ENCODE peak calls at places on chromosomes 6 and 20, in four cellular contexts. W is HCT116, C is SK-N-SH, P is K562. L is an unnamed sample.

GRCh38 chr6:150876598-150876997 is 11.1 kb downstream of the MTHFD1L start:
- DNase-seq in C (no peak), W (no peak), P (no peak), L (peak)

GRCh38 chr20:25541676-25542075 is 43.7 kb downstream of the NINL start:
- DNase-seq in C (no peak), P (no peak), W (no peak), L (no peak)

GRCh38 chr6:47083586-47084047 is 41.5 kb upstream of the ADGRF1 start:
- DNase-seq in W (no peak), C (peak), P (no peak), L (peak)

GRCh38 chr20:539848-540247 is 3.7 kb downstream of the CSNK2A1 start:
- DNase-seq in W (no peak), C (no peak), P (peak), L (no peak)

GRCh38 chr6:140572129-140572528 is 1197.7 kb upstream of the CITED2 start:
- DNase-seq in W (no peak), C (no peak), P (no peak), L (no peak)

GRCh38 chr6:26175428-26176181 is 88.4 kb downstream of the HFE start:
- DNase-seq in W (no peak), C (no peak), P (peak), L (no peak)

GRCh38 chr6:158648682-158649131 is 1.1 kb upstream of the SYTL3 start:
- DNase-seq in P (no peak), W (no peak), C (no peak), L (no peak)

GRCh38 chr20:59830107-59831023 is 103.1 kb downstream of the SYCP2 start:
- DNase-seq in C (peak), P (no peak), W (no peak), L (no peak)

GRCh38 chr6:150312395-150312794 is 56.4 kb upstream of the IYD start:
- DNase-seq in P (no peak), W (no peak), C (no peak), L (no peak)

GRCh38 chr6:6039946-6040509 is 33.3 kb upstream of the NRN1 start:
- DNase-seq in C (no peak), P (no peak), W (no peak), L (no peak)

GRCh38 chr6:43122146-43122545 is 46.0 kb downstream of the PTK7 start:
- DNase-seq in C (no peak), P (no peak), W (no peak), L (no peak)

GRCh38 chr6:62150048-62150663 is 135.9 kb downstream of the KHDRBS2 start:
- DNase-seq in P (peak), W (peak), C (peak), L (peak)

GRCh38 chr20:54220722-54221121 is 12.8 kb downstream of the PFDN4 start:
- DNase-seq in P (no peak), W (no peak), C (no peak), L (no peak)

GRCh38 chr6:122695188-122695587 is 84.3 kb upstream of the FABP7 start:
- DNase-seq in C (no peak), P (no peak), W (no peak), L (no peak)

GRCh38 chr6:50849781-50850180 is 31.1 kb downstream of the TFAP2B start:
- DNase-seq in P (no peak), W (no peak), C (peak), L (peak)

GRCh38 chr6:43129434-43130194 is 41.5 kb upstream of the SRF start:
- DNase-seq in W (no peak), C (peak), P (peak), L (peak)

GRCh38 chr6:89984926-89985743 is 90.9 kb downstream of the GJA10 start:
- DNase-seq in W (no peak), P (peak), C (peak), L (no peak)

GRCh38 chr20:21393142-21393541 is 4.2 kb downstream of the NKX2-4 start:
- DNase-seq in W (no peak), P (no peak), C (no peak), L (no peak)

GRCh38 chr6:20542927-20543602 is 8.8 kb downstream of the CDKAL1 start:
- DNase-seq in W (no peak), P (no peak), C (no peak), L (peak)

GRCh38 chr6:147621280-147621679 is 112.8 kb downstream of the SAMD5 start:
- DNase-seq in C (no peak), P (no peak), W (no peak), L (no peak)

DNA sequence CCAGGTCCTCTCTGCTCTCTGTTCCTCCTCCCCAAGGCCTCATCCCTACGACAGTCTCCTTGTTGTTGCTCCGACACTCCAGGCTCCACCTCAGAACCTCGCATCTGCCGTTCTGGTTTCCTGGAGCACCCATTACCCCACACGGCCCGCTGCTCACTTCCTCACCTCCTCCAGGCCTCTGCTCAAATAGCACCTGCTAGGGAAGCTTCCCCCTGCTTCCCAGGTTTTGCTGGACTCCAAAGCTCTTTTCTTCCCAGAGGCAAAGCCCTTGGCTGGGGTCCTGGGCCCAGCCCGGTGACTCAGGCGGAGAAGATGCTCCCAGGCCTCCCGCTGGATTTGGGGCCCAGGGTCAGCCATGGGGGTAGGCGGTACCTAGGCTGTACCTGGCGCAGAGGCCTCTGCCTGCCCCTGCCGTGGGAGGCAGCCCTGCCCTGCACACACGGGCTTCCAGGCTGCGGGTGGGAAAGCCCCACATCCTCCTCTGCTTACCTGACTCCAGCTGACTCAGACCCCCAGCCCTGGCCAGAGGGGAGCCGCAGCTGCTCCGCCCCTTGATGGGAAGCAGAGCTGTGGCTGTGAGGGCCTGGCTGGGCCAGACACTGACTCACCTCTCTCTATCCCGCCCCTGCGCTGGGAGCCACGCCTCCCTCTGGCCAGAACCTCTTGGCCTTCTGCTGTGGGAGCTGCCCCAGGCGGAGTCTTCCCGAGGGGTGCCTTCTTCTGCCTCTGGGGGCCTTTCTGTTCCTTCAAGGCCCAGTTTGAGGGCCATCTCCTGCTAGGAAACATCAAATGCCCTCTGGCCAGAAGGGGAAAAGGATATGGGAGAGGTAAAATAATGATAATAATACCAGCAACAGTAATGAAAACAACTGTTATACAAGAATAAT is 130.5 kb downstream of the CEBPB start:
- DNase-seq in W (peak), P (peak), C (peak), L (peak)
- TF ChIP-seq JUND in W (peak), P (peak), C (peak), L (no peak)

GRCh38 chr6:3885262-3886036 is 36.3 kb downstream of the FAM50B start:
- DNase-seq in C (no peak), W (peak), P (peak), L (no peak)
- TF ChIP-seq JUND in C (no peak), W (no peak), P (no peak), L (no peak)

GRCh38 chr6:87828044-87828443 is 126.0 kb upstream of the AKIRIN2 start:
- DNase-seq in P (no peak), C (no peak), W (no peak), L (no peak)

GRCh38 chr6:87824813-87825475 is 122.9 kb upstream of the AKIRIN2 start:
- DNase-seq in C (no peak), W (no peak), P (no peak), L (no peak)

GRCh38 chr6:87827291-87827690 is 125.3 kb upstream of the AKIRIN2 start:
- DNase-seq in P (no peak), C (no peak), W (no peak), L (no peak)

GRCh38 chr6:87826376-87826775 is 124.3 kb upstream of the AKIRIN2 start:
- DNase-seq in W (no peak), P (no peak), C (no peak), L (no peak)

GRCh38 chr6:87825865-87826264 is 123.8 kb upstream of the AKIRIN2 start:
- DNase-seq in C (no peak), P (no peak), W (no peak), L (no peak)
- TF ChIP-seq JUND in C (no peak), P (no peak), W (no peak), L (no peak)

DNA sequence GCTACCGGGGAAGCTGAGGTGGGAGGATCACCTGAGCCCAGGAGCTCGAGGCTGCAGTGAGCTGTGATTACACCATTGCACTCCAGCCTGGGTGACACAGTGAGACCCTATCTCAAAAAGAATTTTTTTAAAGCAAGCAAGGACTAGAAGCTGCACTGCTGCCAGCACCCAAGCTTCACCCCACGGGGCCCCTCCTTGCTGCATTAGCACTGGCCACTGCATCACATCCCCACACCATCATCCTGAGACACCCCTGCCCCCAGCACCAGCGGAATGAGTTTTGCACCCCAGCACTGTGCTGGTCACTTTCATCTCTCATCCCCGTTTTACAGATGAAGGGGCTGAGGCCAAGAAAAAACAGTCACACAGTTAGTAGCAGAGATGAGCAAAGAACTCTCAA is 30.9 kb downstream of the TBC1D7 start:
- DNase-seq in W (no peak), P (no peak), C (no peak), L (no peak)
- TF ChIP-seq JUND in W (no peak), P (no peak), C (no peak), L (no peak)

DNA sequence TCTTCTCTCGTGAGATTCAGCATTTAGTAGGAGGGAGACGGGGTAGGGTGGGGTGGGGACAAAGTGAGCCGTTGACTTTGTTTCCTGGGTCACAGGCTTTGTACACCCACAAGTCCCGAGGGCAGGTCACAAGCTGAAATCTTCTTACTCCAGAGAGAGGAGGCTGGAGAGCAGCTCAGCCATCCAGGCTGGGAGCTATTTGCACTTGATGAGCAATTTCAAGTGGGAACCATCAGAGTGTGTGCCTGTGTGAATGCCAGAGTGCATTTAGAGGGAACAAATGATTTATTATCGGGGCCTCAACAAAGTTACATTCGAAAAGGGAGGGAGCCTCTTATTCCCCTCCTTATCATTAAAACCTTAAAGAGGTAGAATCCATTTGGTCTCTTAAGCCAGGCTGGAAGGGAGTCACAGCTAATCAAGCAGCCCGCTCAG is 155.7 kb upstream of the JARID2 start:
- DNase-seq in P (no peak), W (no peak), C (no peak), L (peak)
- TF ChIP-seq JUND in P (no peak), W (no peak), C (no peak), L (no peak)

DNA sequence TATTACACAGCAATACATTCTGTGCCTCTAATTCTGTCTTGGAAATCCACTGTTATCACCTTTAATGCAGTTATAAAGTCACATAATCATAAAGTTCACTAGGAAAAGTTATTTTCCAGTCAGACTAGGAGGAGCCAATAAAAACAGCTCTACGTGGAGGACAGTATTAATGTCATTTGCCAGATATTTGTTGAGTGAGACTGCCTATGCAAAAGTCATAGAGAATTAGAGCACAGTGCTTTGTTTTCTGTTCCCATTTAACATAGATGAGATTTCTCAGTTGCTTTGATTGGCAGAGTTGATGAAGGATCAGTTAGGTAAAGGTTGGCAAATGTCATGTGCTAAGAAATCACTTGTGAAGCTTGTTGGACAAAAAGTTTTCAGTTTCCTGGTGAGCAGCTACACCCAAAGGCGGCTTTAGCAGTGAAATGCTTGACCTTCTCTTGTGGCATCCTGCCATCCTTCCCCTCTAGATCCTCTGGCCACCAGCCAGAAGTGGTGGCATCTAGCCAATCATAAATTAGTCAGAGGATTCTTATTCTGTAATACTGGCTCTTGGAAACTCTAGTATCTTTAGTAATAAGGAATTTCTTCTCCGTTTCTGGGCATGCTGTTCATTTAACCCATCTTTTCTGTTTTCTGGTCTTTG is 37.0 kb downstream of the BCKDHB start:
- DNase-seq in P (no peak), W (peak), C (peak), L (no peak)
- TF ChIP-seq JUND in P (no peak), W (peak), C (peak), L (no peak)

L was measured in T47D.